ENCODE peak calls at places on chromosomes 11 and 22, in ten cellular contexts. F is ovary, M is right cardiac atrium, R is HCT116, K is cardiac muscle cell, I is trophoblast cell, N is lower leg skin, W is adrenal gland, E is heart left ventricle, D is stomach. P is an unnamed sample.

GRCh38 chr22:19703869-19704268 is 10.4 kb upstream of the SEPTIN5 start:
- DNase-seq in K (no peak), N (peak; percentile 82), W (no peak), D (no peak), I (no peak), E (no peak), F (no peak), R (no peak), M (no peak), P (no peak)

GRCh38 chr11:61917357-61918109 is at the start of gene RAB3IL1:
- DNase-seq in M (peak; percentile 91), F (peak; percentile 83), W (peak; percentile 62), K (peak; percentile 89), N (peak; percentile 94), I (peak; percentile 68), E (peak; percentile 80), D (peak; percentile 56), R (no peak), P (no peak)

GRCh38 chr11:35010656-35011055 is 94.2 kb downstream of the PDHX start:
- DNase-seq in R (no peak), N (no peak), K (no peak), D (no peak), M (no peak), I (no peak), F (no peak), E (no peak), W (no peak), P (no peak)

GRCh38 chr11:82899191-82899820 is 924 bp downstream of the PRCP start:
- DNase-seq in N (no peak), F (no peak), E (no peak), R (no peak), M (no peak), K (no peak), D (no peak), I (no peak), W (no peak), P (no peak)

GRCh38 chr11:85685131-85685819 is 720 bp downstream of the CCDC89 start:
- DNase-seq in K (peak; percentile 26), R (no peak), N (no peak), E (peak; percentile 65), F (peak; percentile 71), M (peak; percentile 65), W (no peak), I (no peak), D (no peak), P (no peak)

GRCh38 chr11:2270322-2271076 is at the start of gene ASCL2:
- DNase-seq in M (peak; percentile 48), R (no peak), E (no peak), D (peak; percentile 25), I (peak; percentile 89), F (peak; percentile 16), K (no peak), N (peak; percentile 85), W (no peak), P (no peak)

GRCh38 chr11:130369713-130370112 is 55.0 kb upstream of the ZBTB44 start:
- DNase-seq in W (no peak), K (no peak), D (no peak), N (no peak), E (no peak), M (no peak), I (no peak), R (no peak), F (no peak), P (no peak)

GRCh38 chr11:126870021-126870420 is 130.5 kb downstream of the KIRREL3 start:
- DNase-seq in F (no peak), N (no peak), R (no peak), D (no peak), I (no peak), K (no peak), W (no peak), M (no peak), E (no peak), P (no peak)

GRCh38 chr22:49155039-49155808 is 672.4 kb downstream of the BRD1 start:
- DNase-seq in F (no peak), E (no peak), R (no peak), I (no peak), W (no peak), D (no peak), K (peak; percentile 18), N (peak; percentile 77), M (no peak), P (no peak)

GRCh38 chr11:95912902-95913560 is 10.9 kb downstream of the MTMR2 start:
- DNase-seq in W (no peak), K (no peak), N (no peak), M (no peak), D (no peak), R (no peak), I (no peak), E (no peak), F (no peak), P (no peak)

DNA sequence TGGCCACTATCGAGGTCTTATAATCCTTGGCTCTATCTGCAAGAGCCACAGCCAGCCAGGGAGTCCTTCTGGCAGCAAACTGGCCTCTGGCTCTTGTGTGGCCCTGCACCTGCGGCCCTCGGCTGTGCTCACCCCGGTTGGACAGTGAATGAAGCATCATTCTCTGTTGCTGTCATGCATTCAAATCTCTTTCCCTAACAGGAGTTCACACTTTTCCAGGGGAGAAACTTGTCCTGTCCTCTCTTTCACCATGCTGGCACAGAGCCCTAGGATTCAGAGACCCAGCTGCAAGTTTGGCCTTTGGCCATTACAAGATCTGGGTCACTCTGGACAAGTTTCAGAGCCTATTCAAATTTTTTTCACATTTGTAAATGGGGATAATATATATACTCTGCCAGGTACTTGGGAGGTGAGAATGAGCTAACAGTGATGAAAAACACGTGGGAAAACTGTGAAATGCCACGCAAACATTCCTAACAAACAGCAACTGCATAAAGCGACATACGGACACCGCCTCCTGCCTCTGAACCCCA is 34.2 kb downstream of the TMEM184B start:
- DNase-seq in R (no peak), M (peak; percentile 53), I (no peak), E (peak; percentile 69), K (no peak), D (no peak), W (peak; percentile 80), F (no peak), N (no peak), P (no peak)
- H3K4me3 ChIP-seq in R (no peak overlapping the region), M (no peak overlapping the region), I (no peak overlapping the region), E (no peak overlapping the region), K (no peak overlapping the region), D (no peak overlapping the region), W (no peak overlapping the region), F (no peak overlapping the region), N (no peak overlapping the region), P (no peak overlapping the region)

DNA sequence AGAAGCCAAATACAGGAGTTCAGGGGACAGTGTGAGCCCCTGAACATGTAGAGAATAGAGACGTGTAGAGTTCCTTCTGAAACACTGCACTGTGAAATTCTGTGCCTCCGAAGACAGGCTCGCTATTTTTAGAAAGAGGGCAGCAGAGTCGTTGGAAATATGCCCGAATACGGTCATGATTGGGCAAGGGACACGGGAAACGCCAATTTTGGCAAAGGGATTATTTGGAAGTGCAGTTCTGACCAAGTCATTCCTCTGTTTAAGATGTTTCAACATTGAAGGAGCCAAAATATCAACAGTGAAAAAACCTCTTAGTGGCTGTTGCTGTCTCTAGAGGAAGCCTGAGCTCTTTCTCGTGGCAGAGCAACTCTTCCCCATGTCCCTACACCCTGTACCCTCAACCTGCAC is 9.5 kb upstream of the CBX6 start:
- DNase-seq in K (peak; percentile 67), N (peak; percentile 91), R (no peak), E (no peak), D (peak; percentile 59), F (peak; percentile 81), W (peak; percentile 89), I (no peak), M (no peak), P (no peak)
- H3K4me3 ChIP-seq in K (no peak overlapping the region), N (no peak overlapping the region), R (no peak overlapping the region), E (no peak overlapping the region), D (no peak overlapping the region), F (no peak overlapping the region), W (peak overlapping the region; percentile 28), I (no peak overlapping the region), M (peak overlapping the region; percentile 21), P (no peak overlapping the region)

DNA sequence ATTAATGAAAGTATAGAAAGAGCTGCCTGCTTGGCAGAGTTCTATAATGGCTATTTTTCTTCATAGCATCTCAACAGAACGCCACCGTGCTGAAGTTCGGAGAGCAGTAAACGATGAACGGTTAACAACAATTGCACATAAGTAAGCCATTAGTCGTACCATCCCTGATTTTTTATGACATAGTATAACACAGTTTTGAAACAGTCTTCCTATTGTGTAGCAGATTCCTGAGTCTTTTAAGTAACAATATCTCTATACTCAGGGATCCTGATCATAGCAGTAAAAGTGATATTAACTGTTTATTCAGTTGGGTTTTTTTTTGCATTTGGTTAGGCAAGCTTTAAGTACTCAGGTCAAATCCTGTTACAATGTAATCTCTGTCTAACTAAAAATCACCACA is 8.4 kb downstream of the EMSY start:
- DNase-seq in F (no peak), N (no peak), I (no peak), D (no peak), K (no peak), E (no peak), M (no peak), W (no peak), R (no peak), P (no peak)
- H3K4me3 ChIP-seq in F (no peak overlapping the region), N (no peak overlapping the region), I (no peak overlapping the region), D (no peak overlapping the region), K (no peak overlapping the region), E (no peak overlapping the region), M (no peak overlapping the region), W (no peak overlapping the region), R (no peak overlapping the region), P (no peak overlapping the region)

GRCh38 chr22:24155597-24156145 is 25.6 kb upstream of the SUSD2 start:
- DNase-seq in K (peak; percentile 84), N (peak; percentile 93), E (peak; percentile 92), M (peak; percentile 95), D (peak; percentile 84), I (no peak), F (peak; percentile 86), R (no peak), W (peak; percentile 80), P (peak; percentile 40)

GRCh38 chr22:24156146-24156914 is 25.0 kb upstream of the SUSD2 start:
- DNase-seq in N (no peak), D (peak; percentile 45), I (no peak), R (no peak), F (peak; percentile 59), M (no peak), W (no peak), K (peak; percentile 72), E (no peak), P (peak; percentile 47)

GRCh38 chr22:24153959-24154358 is 27.3 kb upstream of the SUSD2 start:
- DNase-seq in K (no peak), R (no peak), M (no peak), E (no peak), I (no peak), W (no peak), D (no peak), N (no peak), F (no peak), P (no peak)

GRCh38 chr22:24154826-24155225 is 26.5 kb upstream of the SUSD2 start:
- DNase-seq in R (no peak), M (no peak), F (no peak), K (no peak), N (no peak), I (peak; percentile 52), E (no peak), D (no peak), W (no peak), P (no peak)

DNA sequence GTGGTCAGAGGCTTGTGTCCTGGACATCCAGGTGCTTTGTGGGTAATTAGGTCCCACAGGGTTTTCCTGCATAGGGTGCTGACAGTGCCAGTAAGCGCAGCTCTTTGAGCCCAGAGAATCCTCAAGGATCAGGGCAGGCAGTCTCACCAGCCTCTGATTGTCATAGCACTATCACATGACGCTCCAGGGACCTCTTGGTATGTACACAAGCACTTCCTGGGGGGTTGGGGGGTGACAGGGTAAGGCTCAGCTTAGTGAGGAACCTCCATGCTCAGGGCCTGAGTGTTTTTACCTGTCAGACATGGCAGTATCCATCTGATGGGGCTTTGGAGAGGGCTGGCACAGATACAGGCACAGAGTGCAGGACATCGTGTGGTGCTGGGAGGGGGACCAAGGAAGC is 27.9 kb upstream of the SUSD2 start:
- DNase-seq in D (no peak), I (no peak), K (no peak), F (no peak), E (no peak), N (no peak), R (no peak), W (no peak), M (no peak), P (peak; percentile 63)
- H3K4me3 ChIP-seq in D (no peak overlapping the region), I (no peak overlapping the region), K (no peak overlapping the region), F (no peak overlapping the region), E (no peak overlapping the region), N (no peak overlapping the region), R (no peak overlapping the region), W (no peak overlapping the region), M (no peak overlapping the region), P (peak overlapping the region; percentile 46)